ENCODE peak calls at places on chromosomes 13 and 19, in four cellular contexts. U is HCT116, R is thyroid gland, M is A549. I is an unnamed sample.

GRCh38 chr19:17202249-17202648 is 12.9 kb upstream of the USE1 start:
- DNase-seq in U (peak; percentile 15), R (no peak), M (peak; percentile 40), I (peak; percentile 23)

GRCh38 chr13:93947651-93948050 is 531.8 kb downstream of the DCT start:
- DNase-seq in U (no peak), R (no peak), M (no peak), I (no peak)

GRCh38 chr19:46198756-46199155 is 30.8 kb upstream of the IGFL1 start:
- DNase-seq in U (no peak), R (no peak), M (peak; percentile 75), I (no peak)

GRCh38 chr19:18427080-18427751 is 8.0 kb downstream of the SSBP4 start:
- DNase-seq in U (no peak), R (no peak), M (no peak), I (no peak)

GRCh38 chr13:48050550-48050949 is 13.0 kb downstream of the NUDT15 start:
- DNase-seq in U (no peak), R (no peak), M (no peak), I (no peak)

GRCh38 chr19:3046621-3047306 is 15.5 kb downstream of the TLE5 start:
- DNase-seq in U (no peak), R (peak; percentile 59), M (no peak), I (peak; percentile 57)

GRCh38 chr13:100987993-100988392 is 313.4 kb upstream of the TMTC4 start:
- DNase-seq in U (no peak), R (no peak), M (peak; percentile 1), I (no peak)

GRCh38 chr13:44218501-44219240 is 155.0 kb upstream of the SERP2 start:
- DNase-seq in U (no peak), R (peak; percentile 88), M (no peak), I (no peak)

GRCh38 chr19:41612483-41612882 is 14.4 kb downstream of the CEACAM4 start:
- DNase-seq in U (no peak), R (no peak), M (no peak), I (no peak)

GRCh38 chr19:1755467-1756155 is 2.3 kb downstream of the ONECUT3 start:
- DNase-seq in U (no peak), R (no peak), M (no peak), I (no peak)

GRCh38 chr13:73593199-73593765 is 534.5 kb downstream of the KLF5 start:
- DNase-seq in U (no peak), R (no peak), M (no peak), I (no peak)

GRCh38 chr19:57068921-57069697 is 50.7 kb upstream of the USP29 start:
- DNase-seq in U (no peak), R (peak; percentile 56), M (no peak), I (peak; percentile 2)

GRCh38 chr13:20090349-20090748 is 70.5 kb downstream of the GJA3 start:
- DNase-seq in U (no peak), R (no peak), M (peak; percentile 7), I (no peak)

GRCh38 chr19:3520166-3521103 is 14.3 kb downstream of the FZR1 start:
- DNase-seq in U (no peak), R (no peak), M (no peak), I (peak; percentile 47)

GRCh38 chr13:112684444-112684843 is 5.4 kb upstream of the ATP11A start:
- DNase-seq in U (no peak), R (no peak), M (no peak), I (no peak)

GRCh38 chr13:51804295-51805172 is 571 bp upstream of the DHRS12 start:
- DNase-seq in U (no peak), R (peak; percentile 43), M (no peak), I (no peak)

GRCh38 chr13:43023244-43023931 is at the start of gene DNAJC15:
- DNase-seq in U (peak; percentile 63), R (peak; percentile 85), M (no peak), I (peak; percentile 78)

GRCh38 chr13:40272776-40273139 is 393.7 kb downstream of the FOXO1 start:
- DNase-seq in U (no peak), R (no peak), M (no peak), I (no peak)

GRCh38 chr13:64239372-64239771 is 2823.7 kb upstream of the PCDH20 start:
- DNase-seq in U (no peak), R (no peak), M (no peak), I (no peak)

GRCh38 chr19:40314646-40315045 is 29.5 kb upstream of the AKT2 start:
- DNase-seq in U (no peak), R (no peak), M (no peak), I (no peak)

GRCh38 chr19:13024126-13024957 is 29.1 kb downstream of the NFIX start:
- DNase-seq in U (no peak), R (no peak), M (no peak), I (no peak)

GRCh38 chr13:70541451-70541850 is 433.2 kb upstream of the KLHL1 start:
- DNase-seq in U (no peak), R (no peak), M (no peak), I (no peak)

GRCh38 chr13:40940841-40941240 is 78.3 kb downstream of the ELF1 start:
- DNase-seq in U (no peak), R (no peak), M (no peak), I (no peak)

GRCh38 chr13:95533545-95534135 is 18.9 kb upstream of the CLDN10 start:
- DNase-seq in U (no peak), R (no peak), M (no peak), I (no peak)

GRCh38 chr19:41735071-41735623 is 20.2 kb upstream of the CEACAM6 start:
- DNase-seq in U (no peak), R (no peak), M (no peak), I (no peak)

GRCh38 chr19:55454787-55455243 is 6.6 kb downstream of the ISOC2 start:
- DNase-seq in U (no peak), R (no peak), M (peak; percentile 78), I (peak; percentile 71)

GRCh38 chr19:20067898-20068297 is 9.9 kb upstream of the ZNF90 start:
- DNase-seq in U (no peak), R (no peak), M (no peak), I (no peak)

GRCh38 chr13:92265408-92265807 is 867.0 kb downstream of the GPC5 start:
- DNase-seq in U (no peak), R (no peak), M (no peak), I (no peak)

GRCh38 chr13:45482571-45483173 is 17.9 kb downstream of the COG3 start:
- DNase-seq in U (no peak), R (no peak), M (no peak), I (no peak)

GRCh38 chr13:68708336-68708908 is 1399.2 kb upstream of the ATXN8OS start:
- DNase-seq in U (no peak), R (no peak), M (no peak), I (no peak)

GRCh38 chr13:44648392-44649117 is 72.4 kb upstream of the TSC22D1 start:
- DNase-seq in U (peak; percentile 21), R (no peak), M (no peak), I (no peak)

GRCh38 chr19:34269968-34270621 is 15.7 kb downstream of the GARRE1 start:
- DNase-seq in U (no peak), R (peak; percentile 45), M (peak; percentile 54), I (no peak)

GRCh38 chr13:75636339-75637095 is 387 bp downstream of the LMO7 start:
- DNase-seq in U (no peak), R (peak; percentile 65), M (no peak), I (peak; percentile 50)

GRCh38 chr13:97273341-97273831 is 51.3 kb downstream of the MBNL2 start:
- DNase-seq in U (no peak), R (no peak), M (no peak), I (no peak)

GRCh38 chr19:33482486-33482885 is 39.1 kb downstream of the PEPD start:
- DNase-seq in U (no peak), R (no peak), M (no peak), I (no peak)

DNA sequence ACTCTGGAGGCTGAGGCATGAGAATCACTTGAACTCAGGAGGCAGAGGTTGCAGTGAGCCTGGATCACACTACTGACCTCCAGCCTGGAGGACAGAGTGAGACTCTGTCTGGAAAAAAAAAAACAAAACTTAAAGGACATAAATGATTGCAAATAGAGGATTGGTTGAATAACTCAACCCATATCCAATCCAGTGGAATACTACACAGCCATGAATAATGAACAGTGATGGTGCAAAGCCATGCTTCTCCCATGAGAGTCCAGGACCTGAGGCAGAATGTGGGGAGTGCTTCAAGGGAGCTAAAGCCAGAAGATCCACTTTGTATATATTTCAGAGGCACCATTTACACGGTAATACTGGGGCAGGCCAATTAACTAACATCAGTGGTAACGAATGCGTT is 2.2 kb upstream of the CEACAM18 start:
- DNase-seq in U (no peak), R (no peak), M (no peak), I (no peak)
- TF ChIP-seq POLR2A in U (no peak), R (no peak), M (no peak), I (no peak)

DNA sequence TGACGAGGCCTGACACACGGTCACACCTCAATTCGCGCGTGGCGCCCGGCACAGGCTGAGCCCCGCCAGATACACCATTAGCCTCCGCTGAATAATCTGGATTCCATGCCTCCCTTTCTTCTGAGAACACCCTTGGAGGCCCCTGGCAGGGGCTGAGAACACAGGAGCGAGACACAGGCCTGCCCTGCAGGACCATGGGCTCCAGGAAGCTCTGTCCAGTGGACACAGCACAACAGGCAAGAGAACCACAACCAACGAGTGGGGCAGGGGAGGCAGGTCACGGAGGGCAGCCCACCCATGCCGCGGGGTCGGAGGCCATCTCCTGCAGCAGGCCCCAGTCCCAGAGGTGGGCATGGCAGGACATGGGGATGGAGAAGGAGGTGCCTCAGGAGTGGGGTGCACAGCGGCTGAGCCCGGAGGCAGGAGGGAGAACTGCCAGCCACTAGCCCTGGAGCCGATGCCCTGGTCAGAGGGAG is 75.8 kb upstream of the C13orf46 start:
- DNase-seq in U (no peak), R (no peak), M (no peak), I (no peak)
- TF ChIP-seq POLR2A in U (no peak), R (no peak), M (no peak), I (no peak)

DNA sequence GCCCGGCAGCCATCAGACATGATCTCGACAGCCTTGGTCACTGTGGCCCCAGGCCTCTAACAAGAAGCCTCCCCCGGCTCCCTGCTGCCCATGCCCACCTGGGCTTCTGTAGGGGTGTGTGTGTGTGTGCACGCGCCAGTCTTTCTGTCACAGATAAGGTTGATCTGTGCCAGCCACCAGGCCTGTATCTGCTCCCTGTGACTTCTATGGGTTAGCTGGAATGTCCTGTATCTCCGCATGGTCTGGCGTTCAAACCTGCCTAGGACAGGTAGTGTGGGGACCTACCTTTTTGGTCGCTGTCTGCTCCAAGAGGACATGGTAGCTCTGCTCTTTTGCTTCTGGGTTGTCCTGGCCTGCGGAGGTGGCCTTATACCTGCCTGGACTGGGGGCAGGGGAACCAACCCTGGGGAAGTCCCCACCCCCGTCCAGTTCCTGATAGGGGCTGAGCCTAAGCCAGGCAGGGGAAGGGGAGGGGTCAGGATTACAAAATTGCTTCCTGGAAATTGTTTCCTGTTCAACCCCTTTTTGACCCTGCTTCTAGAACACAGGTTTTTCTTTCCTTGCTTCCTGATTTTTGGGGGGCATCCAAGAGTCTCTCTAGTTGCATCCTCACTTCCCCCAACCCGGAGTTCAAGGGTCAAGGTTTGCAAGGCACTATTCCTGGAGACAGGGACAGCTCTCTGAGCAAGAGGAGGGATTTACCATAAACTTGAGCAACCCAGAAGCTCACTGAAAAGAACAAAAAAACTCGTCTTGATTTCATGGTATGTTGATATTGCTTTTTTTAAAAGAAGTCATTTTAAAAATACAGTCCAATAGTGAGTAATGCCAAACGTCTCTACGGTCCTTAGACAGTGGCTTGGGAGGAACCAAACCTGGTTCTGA is at the start of gene LRG1:
- DNase-seq in U (no peak), R (peak; percentile 16), M (no peak), I (no peak)
- TF ChIP-seq POLR2A in U (no peak), R (no peak), M (no peak), I (peak; percentile 33)

DNA sequence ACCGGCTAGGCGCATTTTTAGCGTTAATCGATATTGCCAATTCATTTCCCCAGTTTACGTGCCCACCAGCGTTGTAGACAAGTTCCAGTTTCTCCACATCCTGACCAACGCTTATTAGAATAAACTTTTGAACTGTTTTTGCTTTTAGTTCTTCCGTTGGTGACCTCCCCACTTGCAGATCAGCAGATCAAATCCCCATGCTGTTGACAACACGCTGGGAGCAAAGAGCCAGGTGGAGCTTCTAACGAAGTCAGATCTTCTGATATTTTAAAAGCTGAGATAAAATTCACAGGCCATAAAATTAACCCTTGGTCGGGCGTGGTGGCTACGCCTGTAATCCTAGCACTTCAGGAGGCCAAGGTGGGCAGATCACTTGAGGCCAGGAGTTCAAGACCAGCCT is 21.2 kb downstream of the RCN3 start:
- DNase-seq in U (no peak), R (no peak), M (no peak), I (no peak)
- TF ChIP-seq POLR2A in U (no peak), R (no peak), M (no peak), I (no peak)